ENCODE peak calls at places on chromosomes 5 and 9, in six cellular contexts. K, L, C, U, Y and B are unnamed samples.

GRCh38 chr9:126366366-126367011 is 39.9 kb downstream of the MVB12B start:
- DNase-seq in U (no peak), K (no peak), L (no peak), Y (no peak), C (peak), B (no peak)

GRCh38 chr9:7320139-7320538 is 479.4 kb downstream of the DMAC1 start:
- DNase-seq in Y (no peak), K (no peak), L (peak), U (peak), C (no peak), B (peak)

GRCh38 chr5:38051711-38052508 is 206.4 kb upstream of the EGFLAM start:
- DNase-seq in U (no peak), L (no peak), K (no peak), C (no peak), Y (no peak), B (peak)

GRCh38 chr9:61673247-61673646 is 483.4 kb downstream of the SPATA31A7 start:
- DNase-seq in Y (no peak), K (no peak), C (peak), U (no peak), L (no peak), B (no peak)

GRCh38 chr5:4083591-4084337 is 488.1 kb downstream of the IRX1 start:
- DNase-seq in C (no peak), K (no peak), Y (no peak), L (peak), U (no peak), B (no peak)

GRCh38 chr9:76658510-76659231 is 105.6 kb upstream of the PCA3 start:
- DNase-seq in K (no peak), U (peak), L (peak), C (no peak), Y (no peak), B (peak)

GRCh38 chr9:127574089-127574921 is 37.8 kb upstream of the STXBP1 start:
- DNase-seq in Y (peak), U (no peak), C (no peak), L (peak), K (no peak), B (peak)

GRCh38 chr5:73918791-73919221 is 292.8 kb downstream of the ARHGEF28 start:
- DNase-seq in L (no peak), U (no peak), C (no peak), Y (no peak), K (no peak), B (no peak)

GRCh38 chr5:66884589-66885228 is 288.5 kb downstream of the MAST4 start:
- DNase-seq in Y (no peak), L (no peak), C (no peak), K (no peak), U (no peak), B (no peak)

GRCh38 chr5:55800924-55801323 is 50.2 kb upstream of the IL31RA start:
- DNase-seq in K (no peak), U (no peak), L (no peak), Y (no peak), C (no peak), B (no peak)

GRCh38 chr5:134174841-134175839 is 1.6 kb downstream of the SKP1 start:
- DNase-seq in C (no peak), U (no peak), K (no peak), L (peak), Y (no peak), B (peak)

GRCh38 chr5:81164936-81165335 is 68.2 kb upstream of the CKMT2 start:
- DNase-seq in L (no peak), K (no peak), C (no peak), U (no peak), Y (no peak), B (peak)

GRCh38 chr5:170538970-170539586 is 35.3 kb downstream of the KCNIP1 start:
- DNase-seq in K (no peak), L (no peak), Y (no peak), C (no peak), U (no peak), B (no peak)

GRCh38 chr9:95511232-95511951 is 5.4 kb downstream of the PTCH1 start:
- DNase-seq in K (no peak), C (no peak), U (no peak), Y (peak), L (peak), B (peak)

GRCh38 chr5:176492431-176492830 is 44.2 kb downstream of the FAF2 start:
- DNase-seq in Y (no peak), L (peak), U (no peak), K (no peak), C (no peak), B (no peak)

GRCh38 chr9:71820516-71820915 is 52.2 kb upstream of the CEMIP2 start:
- DNase-seq in U (no peak), Y (no peak), C (no peak), L (no peak), K (no peak), B (no peak)

GRCh38 chr5:178435321-178436238 is 154.6 kb downstream of the COL23A1 start:
- DNase-seq in L (no peak), U (no peak), Y (no peak), K (no peak), C (no peak), B (no peak)
- H3K4me3 ChIP-seq in L (no peak), U (no peak), Y (no peak), K (no peak), C (no peak), B (no peak)

GRCh38 chr9:98873535-98874432 is 66.3 kb downstream of the GALNT12 start:
- DNase-seq in L (no peak), K (no peak), C (no peak), Y (peak), U (no peak), B (peak)

GRCh38 chr9:98877211-98877730 is 66.4 kb upstream of the COL15A1 start:
- DNase-seq in U (no peak), C (no peak), K (no peak), L (no peak), Y (no peak), B (no peak)

GRCh38 chr9:98879094-98879957 is 64.4 kb upstream of the COL15A1 start:
- DNase-seq in U (no peak), Y (no peak), K (no peak), C (no peak), L (no peak), B (no peak)

GRCh38 chr9:98874721-98875255 is 67.3 kb downstream of the GALNT12 start:
- DNase-seq in Y (no peak), U (no peak), C (no peak), L (no peak), K (no peak), B (no peak)

DNA sequence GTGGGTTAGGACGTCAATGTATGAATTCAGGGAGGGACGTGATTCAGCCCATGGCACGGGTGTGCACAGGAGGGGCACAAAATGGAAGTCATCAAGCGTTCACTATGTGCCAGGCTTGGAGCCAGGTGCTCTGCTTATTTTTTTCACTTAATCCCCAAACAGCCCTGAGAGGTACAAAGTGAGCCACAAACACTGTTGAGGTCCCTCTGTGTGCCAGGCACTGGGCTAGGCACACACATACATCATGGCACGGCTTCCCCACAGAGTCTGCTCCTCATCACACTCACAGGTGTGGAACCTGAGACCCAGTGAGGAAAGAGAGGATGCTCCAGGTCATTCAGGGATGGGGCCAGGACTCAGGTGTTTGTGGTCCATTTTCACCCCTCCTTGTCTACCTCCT is 68.1 kb downstream of the GALNT12 start:
- DNase-seq in K (no peak), C (no peak), Y (no peak), U (no peak), L (no peak), B (no peak)
- H3K4me3 ChIP-seq in K (no peak), C (no peak), Y (no peak), U (no peak), L (no peak), B (no peak)

DNA sequence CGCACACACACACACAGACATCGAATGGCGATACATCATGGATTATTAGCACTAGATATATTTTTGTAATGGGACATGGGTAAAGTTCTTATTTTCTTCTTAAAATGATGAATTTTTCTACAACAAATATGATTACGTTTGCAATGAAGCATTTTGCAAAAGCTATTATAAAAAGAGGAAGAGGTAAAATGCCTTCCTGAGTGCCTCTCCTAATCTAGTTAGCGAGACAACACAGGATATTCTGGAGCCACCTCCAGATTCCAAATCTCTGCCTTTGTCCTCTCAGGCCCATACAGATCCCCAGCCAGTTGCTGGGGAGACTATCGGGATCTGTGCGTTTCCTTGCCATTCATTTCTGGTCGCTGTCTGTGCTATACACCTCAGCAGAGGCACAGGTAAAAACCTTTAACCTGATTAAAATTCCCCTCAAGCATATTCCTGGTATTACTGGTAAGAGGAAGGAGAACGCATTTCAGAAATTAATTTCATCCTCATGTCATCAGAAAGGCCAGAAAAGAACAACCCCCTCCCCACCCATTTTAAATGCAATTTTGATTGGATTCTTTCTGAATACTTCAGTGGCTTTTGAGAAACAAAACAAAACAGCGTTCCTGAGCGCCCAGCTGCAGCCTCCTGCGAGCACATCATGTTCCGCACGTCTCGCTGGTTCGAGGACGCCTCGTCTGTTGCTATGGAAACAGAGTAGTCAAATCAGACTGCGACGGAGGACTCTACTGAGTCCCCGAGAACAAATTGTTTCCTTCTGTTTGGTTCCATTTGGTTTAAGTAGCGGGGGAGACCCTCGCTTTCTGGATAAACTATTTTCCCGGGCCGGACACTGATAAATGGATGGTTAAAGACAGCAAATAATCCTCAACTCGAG is 69.3 kb downstream of the SLC28A3 start:
- DNase-seq in Y (peak), U (peak), L (no peak), C (peak), K (no peak), B (peak)
- H3K4me3 ChIP-seq in Y (no peak), U (peak), L (no peak), C (peak), K (no peak), B (peak)

DNA sequence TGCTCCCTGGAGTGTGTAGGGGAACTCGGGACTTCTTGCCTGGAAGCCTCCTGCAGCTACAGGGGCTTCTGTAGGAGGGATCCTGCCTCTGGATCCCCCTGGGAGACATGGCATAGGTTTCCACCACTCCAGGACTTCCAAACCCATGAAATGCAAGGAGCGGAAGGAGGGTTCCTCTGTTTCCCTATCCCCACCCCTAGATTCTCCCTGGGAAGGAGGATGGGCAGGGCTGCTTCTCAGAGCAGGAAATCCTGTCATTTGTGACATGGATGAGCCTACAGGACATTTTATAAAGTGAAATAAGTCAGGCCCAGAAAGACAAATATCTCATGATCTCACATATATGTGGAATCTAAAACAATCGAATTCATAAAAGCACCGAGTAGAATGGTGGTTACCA is 23.5 kb upstream of the SLC25A48 start:
- DNase-seq in C (no peak), L (no peak), K (no peak), Y (no peak), U (no peak), B (no peak)
- H3K4me3 ChIP-seq in C (no peak), L (no peak), K (no peak), Y (no peak), U (no peak), B (no peak)

DNA sequence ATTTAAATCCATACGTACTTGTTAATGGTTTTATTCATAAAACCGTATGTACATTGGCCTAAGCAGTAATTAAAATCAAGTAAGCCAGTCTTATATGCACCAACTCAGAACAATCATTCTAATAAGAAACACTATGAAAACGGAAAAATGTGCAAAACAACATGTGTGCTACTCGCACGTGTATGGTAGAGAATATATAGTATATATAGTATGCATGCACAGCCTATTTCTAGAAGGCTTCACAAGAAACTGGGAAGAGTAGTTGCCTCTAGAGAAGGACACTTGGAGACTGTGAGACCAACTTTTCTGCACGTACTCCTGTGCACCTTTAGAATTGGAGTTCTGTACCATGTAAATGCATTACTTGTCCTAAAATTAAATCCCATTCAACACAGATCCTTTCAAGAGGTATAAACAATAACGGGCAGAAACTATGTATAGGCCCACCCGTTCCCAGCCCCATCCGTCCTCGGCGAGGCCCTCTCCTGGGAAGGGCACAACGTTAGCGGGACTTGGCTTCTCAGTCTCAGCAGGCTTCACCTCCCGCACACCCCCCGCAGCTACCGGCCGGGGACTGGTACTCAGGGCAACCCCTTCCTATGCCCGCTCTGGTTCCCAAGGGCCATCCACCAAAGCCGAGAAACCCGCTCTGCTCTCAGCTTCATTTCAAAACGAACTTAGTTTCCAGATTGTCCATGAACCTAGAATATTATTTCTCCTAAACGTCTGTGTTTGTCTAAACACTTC is 2.0 kb downstream of the CDC14B start:
- DNase-seq in C (no peak), Y (no peak), U (no peak), K (no peak), L (no peak), B (no peak)
- H3K4me3 ChIP-seq in C (peak), Y (peak), U (peak), K (no peak), L (no peak), B (no peak)